ENCODE peak calls at places on chromosomes 2 and 18, in four cellular contexts. G is NCI-H1105 treated with DMSO at 0.1 percent for 48 hours, N is keratinocyte, A is fibroblast of the aortic adventitia. T is an unnamed sample.

GRCh38 chr2:37871453-37872191 is 53.5 kb upstream of the RMDN2 start:
- DNase-seq in G (no peak), N (peak), A (peak), T (no peak)

GRCh38 chr2:188399159-188399558 is 107.5 kb downstream of the GULP1 start:
- DNase-seq in N (no peak), G (no peak), A (peak), T (no peak)

GRCh38 chr2:111712361-111712760 is 171.6 kb downstream of the ANAPC1 start:
- DNase-seq in N (no peak), G (no peak), A (no peak), T (no peak)

GRCh38 chr2:15788458-15789229 is 151.7 kb upstream of the MYCN start:
- DNase-seq in A (no peak), G (no peak), N (no peak), T (no peak)

GRCh38 chr2:128617029-128617590 is 298.4 kb upstream of the HS6ST1 start:
- DNase-seq in G (no peak), N (no peak), A (no peak), T (no peak)

GRCh38 chr18:45374878-45375630 is 240.2 kb upstream of the SLC14A2 start:
- DNase-seq in A (no peak), G (no peak), N (no peak), T (no peak)

GRCh38 chr18:59229191-59229590 is 9.2 kb downstream of the GRP start:
- DNase-seq in G (no peak), N (no peak), A (no peak), T (no peak)

GRCh38 chr2:102424754-102425153 is 1.8 kb downstream of the IL18RAP start:
- DNase-seq in A (no peak), N (no peak), G (no peak), T (no peak)

GRCh38 chr18:395481-396250 is 104.8 kb downstream of the COLEC12 start:
- DNase-seq in G (no peak), N (no peak), A (peak), T (peak)

GRCh38 chr2:32931945-32932709 is 14.6 kb upstream of the LTBP1 start:
- DNase-seq in A (no peak), N (no peak), G (no peak), T (no peak)

GRCh38 chr18:25998461-25998860 is 92.0 kb downstream of the SS18 start:
- DNase-seq in G (no peak), N (no peak), A (no peak), T (no peak)

GRCh38 chr2:176464886-176465564 is 195.8 kb downstream of the MTX2 start:
- DNase-seq in A (no peak), N (no peak), G (peak), T (peak)

GRCh38 chr2:6978991-6979390 is 61.8 kb downstream of the RNF144A start:
- DNase-seq in G (no peak), A (no peak), N (no peak), T (no peak)

GRCh38 chr2:43265006-43265770 is 38.8 kb upstream of the ZFP36L2 start:
- DNase-seq in N (no peak), A (peak), G (no peak), T (no peak)

GRCh38 chr2:119753041-119753929 is 6.4 kb upstream of the PTPN4 start:
- DNase-seq in N (no peak), G (peak), A (peak), T (peak)

GRCh38 chr18:46575851-46576250 is 81.2 kb downstream of the LOXHD1 start:
- DNase-seq in N (no peak), A (no peak), G (no peak), T (no peak)

GRCh38 chr2:1591978-1592907 is 152.1 kb downstream of the PXDN start:
- DNase-seq in A (peak), G (no peak), N (no peak), T (no peak)

GRCh38 chr2:43136862-43137261 is 89.5 kb downstream of the ZFP36L2 start:
- DNase-seq in G (no peak), N (no peak), A (no peak), T (no peak)

GRCh38 chr2:74425523-74425922 is 4.0 kb downstream of the WDR54 start:
- DNase-seq in N (peak), G (no peak), A (no peak), T (no peak)

GRCh38 chr2:20670315-20671035 is 3.5 kb downstream of the GDF7 start:
- DNase-seq in G (no peak), A (no peak), N (no peak), T (no peak)

GRCh38 chr18:62621546-62621945 is 93.8 kb upstream of the PHLPP1 start:
- DNase-seq in G (no peak), N (no peak), A (peak), T (no peak)

GRCh38 chr2:158179660-158180059 is 78.0 kb downstream of the UPP2 start:
- DNase-seq in A (peak), G (peak), N (no peak), T (peak)

GRCh38 chr2:230473378-230473777 is 57.4 kb downstream of the SP100 start:
- DNase-seq in N (no peak), G (no peak), A (no peak), T (no peak)

GRCh38 chr18:49524951-49525350 is 36.9 kb upstream of the LIPG start:
- DNase-seq in N (no peak), G (no peak), A (no peak), T (no peak)

GRCh38 chr2:234881413-234882241 is 70.2 kb upstream of the SH3BP4 start:
- DNase-seq in A (peak), N (peak), G (no peak), T (peak)

GRCh38 chr2:40304340-40304739 is 147.6 kb downstream of the SLC8A1 start:
- DNase-seq in A (no peak), N (no peak), G (no peak), T (no peak)

GRCh38 chr2:84959494-84960156 is 11.3 kb upstream of the KCMF1 start:
- DNase-seq in N (no peak), A (peak), G (peak), T (peak)

GRCh38 chr2:152790883-152791282 is 72.5 kb downstream of the ARL6IP6 start:
- DNase-seq in G (no peak), N (no peak), A (no peak), T (no peak)

GRCh38 chr2:11365096-11365856 is 20.8 kb upstream of the ROCK2 start:
- DNase-seq in G (no peak), A (no peak), N (no peak), T (no peak)

GRCh38 chr2:237096201-237096600 is 10.5 kb downstream of the COPS8 start:
- DNase-seq in A (no peak), N (no peak), G (no peak), T (no peak)

T was measured in NCI-H345.